ENCODE peak calls at places on chromosomes 3 and 15, in ten cellular contexts. B, X, Y, M, L, Q, G, O, C and P are unnamed samples.

GRCh38 chr3:32392530-32393302 is 1.1 kb downstream of the CMTM7 start:
- DNase-seq in B (peak), X (peak), Y (peak), M (peak), L (no peak), Q (no peak), G (no peak), O (peak), C (peak), P (no peak)

GRCh38 chr15:79045041-79045440 is 45.5 kb downstream of the RASGRF1 start:
- DNase-seq in B (no peak), X (no peak), Y (no peak), M (no peak), L (no peak), Q (no peak), G (peak), O (no peak), C (no peak), P (no peak)

GRCh38 chr15:67241132-67241855 is 13.2 kb downstream of the AAGAB start:
- DNase-seq in B (no peak), X (no peak), Y (no peak), M (no peak), L (no peak), Q (no peak), G (no peak), O (no peak), C (no peak), P (no peak)

GRCh38 chr15:51846463-51847230 is 17.2 kb downstream of the TMOD3 start:
- DNase-seq in B (peak), X (no peak), Y (peak), M (no peak), L (no peak), Q (peak), G (no peak), O (no peak), C (no peak), P (no peak)

GRCh38 chr3:196175116-196175625 is 36.0 kb downstream of the ZDHHC19 start:
- DNase-seq in B (no peak), X (no peak), Y (no peak), M (no peak), L (no peak), Q (no peak), G (peak), O (no peak), C (no peak), P (no peak)

GRCh38 chr15:67520276-67520975 is 505 bp upstream of the C15orf61 start:
- DNase-seq in B (no peak), X (no peak), Y (peak), M (no peak), L (no peak), Q (no peak), G (peak), O (no peak), C (no peak), P (peak)

GRCh38 chr15:73050561-73051297 is 1.5 kb upstream of the NEO1 start:
- DNase-seq in B (no peak), X (no peak), Y (peak), M (no peak), L (no peak), Q (no peak), G (no peak), O (no peak), C (no peak), P (no peak)

GRCh38 chr3:42653560-42654330 is at the start of gene ZBTB47:
- DNase-seq in B (no peak), X (no peak), Y (peak), M (no peak), L (no peak), Q (no peak), G (peak), O (peak), C (peak), P (no peak)

GRCh38 chr3:160168290-160168689 is 56.9 kb upstream of the C3orf80 start:
- DNase-seq in B (no peak), X (no peak), Y (no peak), M (no peak), L (no peak), Q (no peak), G (no peak), O (no peak), C (no peak), P (no peak)

GRCh38 chr15:82643992-82644391 is 3.2 kb downstream of the CPEB1 start:
- DNase-seq in B (no peak), X (no peak), Y (no peak), M (no peak), L (no peak), Q (no peak), G (no peak), O (no peak), C (no peak), P (no peak)

GRCh38 chr3:171343688-171344087 is 116.5 kb downstream of the TNIK start:
- DNase-seq in B (no peak), X (no peak), Y (no peak), M (no peak), L (no peak), Q (no peak), G (no peak), O (no peak), C (no peak), P (no peak)

GRCh38 chr3:38084019-38084968 is 45.3 kb downstream of the DLEC1 start:
- DNase-seq in B (peak), X (no peak), Y (peak), M (no peak), L (peak), Q (peak), G (no peak), O (no peak), C (no peak), P (no peak)

GRCh38 chr3:172094621-172095557 is 55.5 kb downstream of the FNDC3B start:
- DNase-seq in B (peak), X (no peak), Y (peak), M (no peak), L (no peak), Q (no peak), G (no peak), O (no peak), C (no peak), P (no peak)

GRCh38 chr15:74428442-74428787 is 5.3 kb downstream of the SEMA7A start:
- DNase-seq in B (no peak), X (peak), Y (no peak), M (no peak), L (no peak), Q (no peak), G (no peak), O (no peak), C (no peak), P (no peak)

GRCh38 chr15:33149919-33150318 is 44.6 kb downstream of the FMN1 start:
- DNase-seq in B (no peak), X (no peak), Y (peak), M (no peak), L (no peak), Q (no peak), G (no peak), O (no peak), C (no peak), P (no peak)

GRCh38 chr3:78176869-78177268 is 1137.0 kb downstream of the ROBO2 start:
- DNase-seq in B (no peak), X (no peak), Y (no peak), M (no peak), L (no peak), Q (no peak), G (no peak), O (no peak), C (no peak), P (no peak)

GRCh38 chr15:30990451-30991300 is 752 bp downstream of the MTMR10 start:
- DNase-seq in B (peak), X (peak), Y (peak), M (no peak), L (no peak), Q (peak), G (no peak), O (no peak), C (no peak), P (peak)

GRCh38 chr15:81326466-81327212 is 2.7 kb upstream of the STARD5 start:
- DNase-seq in B (peak), X (no peak), Y (peak), M (no peak), L (no peak), Q (no peak), G (no peak), O (no peak), C (no peak), P (no peak)

GRCh38 chr3:60707452-60708020 is 543.7 kb downstream of the FHIT start:
- DNase-seq in B (peak), X (no peak), Y (peak), M (no peak), L (no peak), Q (no peak), G (no peak), O (no peak), C (no peak), P (no peak)

GRCh38 chr3:23633261-23633960 is 172.3 kb upstream of the UBE2E1 start:
- DNase-seq in B (no peak), X (no peak), Y (no peak), M (no peak), L (no peak), Q (no peak), G (no peak), O (no peak), C (no peak), P (no peak)

GRCh38 chr3:52532838-52533622 is 627 bp downstream of the NT5DC2 start:
- DNase-seq in B (no peak), X (no peak), Y (peak), M (no peak), L (peak), Q (no peak), G (peak), O (peak), C (peak), P (no peak)

GRCh38 chr15:54354341-54354740 is 376.1 kb downstream of the UNC13C start:
- DNase-seq in B (no peak), X (peak), Y (no peak), M (no peak), L (no peak), Q (no peak), G (no peak), O (no peak), C (no peak), P (no peak)

GRCh38 chr3:127097516-127097915 is 95.4 kb upstream of the PRR23E start:
- DNase-seq in B (no peak), X (peak), Y (no peak), M (no peak), L (no peak), Q (no peak), G (peak), O (no peak), C (no peak), P (no peak)

GRCh38 chr15:65249641-65250040 is 37.0 kb downstream of the PARP16 start:
- DNase-seq in B (no peak), X (no peak), Y (no peak), M (peak), L (no peak), Q (no peak), G (no peak), O (no peak), C (no peak), P (no peak)

GRCh38 chr15:95247068-95247984 is 1016.0 kb downstream of the MCTP2 start:
- DNase-seq in B (peak), X (no peak), Y (peak), M (no peak), L (no peak), Q (peak), G (no peak), O (peak), C (no peak), P (no peak)

GRCh38 chr3:102400142-102400541 is 34.7 kb upstream of the ZPLD1 start:
- DNase-seq in B (peak), X (no peak), Y (peak), M (no peak), L (no peak), Q (no peak), G (no peak), O (no peak), C (no peak), P (no peak)

GRCh38 chr3:181103605-181104004 is 114.1 kb upstream of the DNAJC19 start:
- DNase-seq in B (no peak), X (no peak), Y (peak), M (no peak), L (no peak), Q (no peak), G (no peak), O (no peak), C (no peak), P (no peak)

GRCh38 chr3:171132873-171133272 is 106.4 kb upstream of the SLC2A2 start:
- DNase-seq in B (peak), X (no peak), Y (peak), M (no peak), L (no peak), Q (no peak), G (no peak), O (no peak), C (no peak), P (no peak)

GRCh38 chr15:44536298-44536961 is 517 bp upstream of the EIF3J start:
- DNase-seq in B (peak), X (no peak), Y (peak), M (no peak), L (no peak), Q (peak), G (peak), O (no peak), C (peak), P (no peak)

GRCh38 chr3:4736284-4736861 is 242.9 kb upstream of the BHLHE40 start:
- DNase-seq in B (peak), X (no peak), Y (peak), M (no peak), L (no peak), Q (no peak), G (no peak), O (peak), C (no peak), P (no peak)

GRCh38 chr15:70133296-70133695 is 35.6 kb upstream of the TLE3 start:
- DNase-seq in B (no peak), X (no peak), Y (no peak), M (no peak), L (no peak), Q (no peak), G (no peak), O (no peak), C (no peak), P (no peak)

GRCh38 chr3:193943200-193943599 is 192.7 kb upstream of the HES1 start:
- DNase-seq in B (no peak), X (no peak), Y (no peak), M (no peak), L (no peak), Q (no peak), G (no peak), O (no peak), C (no peak), P (no peak)

GRCh38 chr3:17905996-17906395 is 163.6 kb upstream of the TBC1D5 start:
- DNase-seq in B (no peak), X (no peak), Y (no peak), M (no peak), L (no peak), Q (no peak), G (no peak), O (no peak), C (no peak), P (no peak)

GRCh38 chr3:99953596-99953995 is 135.9 kb downstream of the CMSS1 start:
- DNase-seq in B (peak), X (no peak), Y (no peak), M (no peak), L (no peak), Q (no peak), G (no peak), O (no peak), C (no peak), P (no peak)

GRCh38 chr3:33433843-33434242 is 6.4 kb downstream of the UBP1 start:
- DNase-seq in B (peak), X (no peak), Y (peak), M (no peak), L (no peak), Q (no peak), G (no peak), O (no peak), C (no peak), P (no peak)

GRCh38 chr15:51121118-51121517 is 26.4 kb upstream of the TNFAIP8L3 start:
- DNase-seq in B (peak), X (no peak), Y (peak), M (no peak), L (no peak), Q (no peak), G (peak), O (no peak), C (no peak), P (no peak)

GRCh38 chr15:62824111-62824737 is 218.3 kb upstream of the TPM1 start:
- DNase-seq in B (peak), X (no peak), Y (peak), M (no peak), L (no peak), Q (no peak), G (no peak), O (no peak), C (no peak), P (no peak)